ENCODE peak calls at places on chromosomes 12 and 14, in seven cellular contexts. Y is adrenal gland, J is NCI-H2081, V is GM23248, G is fibroblast of the conjunctiva, I is amygdala, A is GM04504. E is an unnamed sample.

GRCh38 chr12:92570056-92570753 is 132.6 kb upstream of the PLEKHG7 start:
- DNase-seq in J (peak), V (peak), G (peak), Y (peak), A (peak), I (peak), E (peak)

GRCh38 chr14:38404100-38404541 is 148.2 kb upstream of the CLEC14A start:
- DNase-seq in J (no peak), Y (no peak), A (peak), G (peak), I (no peak), V (peak), E (no peak)

GRCh38 chr12:56222531-56222895 is 791 bp upstream of the RNF41 start:
- DNase-seq in V (no peak), I (no peak), Y (no peak), G (no peak), A (no peak), J (no peak), E (no peak)

GRCh38 chr14:35986219-35986573 is 160.1 kb downstream of the BRMS1L start:
- DNase-seq in Y (no peak), V (no peak), G (no peak), J (no peak), I (no peak), A (no peak), E (no peak)

GRCh38 chr14:63438065-63438757 is 105.0 kb downstream of the PPP2R5E start:
- DNase-seq in Y (peak), J (peak), I (no peak), V (peak), G (peak), A (peak), E (peak)

GRCh38 chr14:77154421-77154820 is 12.8 kb upstream of the ZDHHC22 start:
- DNase-seq in V (no peak), J (peak), A (no peak), Y (no peak), G (no peak), I (no peak), E (no peak)

GRCh38 chr14:94998702-94999101 is 158.6 kb downstream of the DICER1 start:
- DNase-seq in A (no peak), G (no peak), I (no peak), Y (no peak), V (peak), J (no peak), E (no peak)

GRCh38 chr14:101620821-101621785 is 59.8 kb downstream of the DIO3 start:
- DNase-seq in I (no peak), J (no peak), V (no peak), G (no peak), Y (peak), A (no peak), E (no peak)

GRCh38 chr12:75438052-75438754 is 42.4 kb upstream of the GLIPR1 start:
- DNase-seq in Y (no peak), A (no peak), I (no peak), V (no peak), G (no peak), J (peak), E (no peak)

GRCh38 chr12:23222801-23223200 is 597.8 kb downstream of the ETNK1 start:
- DNase-seq in A (no peak), J (no peak), G (no peak), V (no peak), I (no peak), Y (no peak), E (no peak)

GRCh38 chr12:14373202-14373601 is 7.7 kb downstream of the ATF7IP start:
- DNase-seq in A (no peak), V (peak), I (no peak), G (no peak), Y (no peak), J (no peak), E (no peak)

GRCh38 chr12:53700567-53700966 is 24.7 kb upstream of the ATP5MC2 start:
- DNase-seq in J (no peak), I (no peak), G (no peak), Y (no peak), V (peak), A (no peak), E (no peak)

GRCh38 chr14:52780893-52781292 is 10.5 kb downstream of the GNPNAT1 start:
- DNase-seq in J (no peak), A (no peak), V (no peak), I (no peak), G (no peak), Y (no peak), E (no peak)

GRCh38 chr14:104105071-104105821 is 19.7 kb downstream of the ASPG start:
- DNase-seq in I (no peak), J (no peak), G (no peak), A (no peak), V (no peak), Y (no peak), E (no peak)

GRCh38 chr12:64674367-64674922 is 64.2 kb downstream of the RASSF3 start:
- DNase-seq in A (no peak), G (no peak), J (no peak), V (no peak), Y (no peak), I (no peak), E (no peak)

GRCh38 chr14:20515846-20516245 is 10.5 kb downstream of the RNASE10 start:
- DNase-seq in A (no peak), J (no peak), Y (no peak), G (no peak), I (no peak), V (peak), E (no peak)

GRCh38 chr14:103169954-103170353 is 46.7 kb downstream of the TNFAIP2 start:
- DNase-seq in G (no peak), I (no peak), A (no peak), V (no peak), Y (no peak), J (no peak), E (no peak)

GRCh38 chr14:71713061-71713850 is 219.0 kb upstream of the RGS6 start:
- DNase-seq in I (no peak), J (no peak), Y (no peak), V (peak), A (no peak), G (no peak), E (no peak)

GRCh38 chr12:21248679-21249078 is 86.0 kb downstream of the SLCO1A2 start:
- DNase-seq in Y (no peak), V (peak), G (no peak), I (no peak), A (no peak), J (peak), E (no peak)

GRCh38 chr12:128644664-128645296 is 179.0 kb downstream of the SLC15A4 start:
- DNase-seq in J (peak), V (no peak), G (no peak), A (no peak), Y (peak), I (no peak), E (peak)

GRCh38 chr14:90302529-90303303 is 29.0 kb downstream of the NRDE2 start:
- DNase-seq in J (no peak), Y (no peak), A (no peak), I (no peak), G (no peak), V (no peak), E (no peak)

GRCh38 chr14:92277031-92277430 is 45.9 kb upstream of the SLC24A4 start:
- DNase-seq in V (no peak), Y (no peak), G (no peak), J (no peak), I (no peak), A (no peak), E (no peak)

GRCh38 chr14:105144666-105145380 is 23.8 kb downstream of the JAG2 start:
- DNase-seq in J (no peak), G (no peak), V (no peak), Y (no peak), I (no peak), A (no peak), E (no peak)

GRCh38 chr12:108783446-108783845 is 52.1 kb upstream of the CORO1C start:
- DNase-seq in V (no peak), G (no peak), J (no peak), I (no peak), A (no peak), Y (no peak), E (no peak)

GRCh38 chr14:68191567-68192321 is 372.2 kb downstream of the RAD51B start:
- DNase-seq in J (no peak), V (no peak), Y (no peak), A (no peak), I (no peak), G (no peak), E (peak)

GRCh38 chr12:64780220-64780530 is 21.0 kb upstream of the GNS start:
- DNase-seq in G (no peak), J (no peak), V (no peak), Y (no peak), I (no peak), A (no peak), E (no peak)

GRCh38 chr12:129893691-129894090 is 10.1 kb downstream of the TMEM132D start:
- DNase-seq in I (no peak), V (no peak), G (no peak), J (no peak), Y (no peak), A (no peak), E (no peak)

GRCh38 chr12:6639151-6639773 is 3.5 kb upstream of the LPAR5 start:
- DNase-seq in G (no peak), V (no peak), Y (no peak), A (no peak), I (no peak), J (no peak), E (no peak)